ENCODE peak calls at places on chromosomes 11 and 22, in six cellular contexts. One of them, this sample, is unnamed.

GRCh38 chr11:69471329-69472052 is 10.0 kb upstream of the LINC01488 start:
- DNase-seq in AG09309: no peak
- DNase-seq in mesenchymal stem cell: no peak
- DNase-seq in CD8-positive, alpha-beta T cell: no peak
- DNase-seq in cardiac muscle cell: peak; percentile 63
- DNase-seq in psoas muscle: no peak
- DNase-seq in this sample: no peak

GRCh38 chr11:1487091-1487850 is 692 bp upstream of the MOB2 start:
- DNase-seq in AG09309: no peak
- DNase-seq in mesenchymal stem cell: no peak
- DNase-seq in CD8-positive, alpha-beta T cell: no peak
- DNase-seq in cardiac muscle cell: no peak
- DNase-seq in psoas muscle: peak; percentile 45
- DNase-seq in this sample: no peak

GRCh38 chr11:104036603-104037394 is at the start of gene DDI1:
- DNase-seq in AG09309: no peak
- DNase-seq in mesenchymal stem cell: no peak
- DNase-seq in CD8-positive, alpha-beta T cell: no peak
- DNase-seq in cardiac muscle cell: no peak
- DNase-seq in psoas muscle: no peak
- DNase-seq in this sample: no peak

GRCh38 chr11:20258496-20258895 is 98.2 kb upstream of the DBX1 start:
- DNase-seq in AG09309: no peak
- DNase-seq in mesenchymal stem cell: no peak
- DNase-seq in CD8-positive, alpha-beta T cell: no peak
- DNase-seq in cardiac muscle cell: no peak
- DNase-seq in psoas muscle: no peak
- DNase-seq in this sample: no peak

GRCh38 chr11:2808850-2809847 is 76.4 kb downstream of the CDKN1C start:
- DNase-seq in AG09309: no peak
- DNase-seq in mesenchymal stem cell: no peak
- DNase-seq in CD8-positive, alpha-beta T cell: no peak
- DNase-seq in cardiac muscle cell: no peak
- DNase-seq in psoas muscle: peak; percentile 6
- DNase-seq in this sample: no peak

GRCh38 chr11:16897460-16898061 is 116.7 kb downstream of the PLEKHA7 start:
- DNase-seq in AG09309: no peak
- DNase-seq in mesenchymal stem cell: no peak
- DNase-seq in CD8-positive, alpha-beta T cell: no peak
- DNase-seq in cardiac muscle cell: no peak
- DNase-seq in psoas muscle: no peak
- DNase-seq in this sample: no peak

GRCh38 chr11:78449866-78450265 is 32.2 kb upstream of the GAB2 start:
- DNase-seq in AG09309: no peak
- DNase-seq in mesenchymal stem cell: peak; percentile 16
- DNase-seq in CD8-positive, alpha-beta T cell: no peak
- DNase-seq in cardiac muscle cell: no peak
- DNase-seq in psoas muscle: no peak
- DNase-seq in this sample: no peak

GRCh38 chr11:2770556-2771301 is 70.9 kb upstream of the KCNQ1OT1 start:
- DNase-seq in AG09309: no peak
- DNase-seq in mesenchymal stem cell: no peak
- DNase-seq in CD8-positive, alpha-beta T cell: peak; percentile 6
- DNase-seq in cardiac muscle cell: no peak
- DNase-seq in psoas muscle: no peak
- DNase-seq in this sample: no peak

GRCh38 chr11:113345978-113346377 is 31.6 kb downstream of the TTC12 start:
- DNase-seq in AG09309: no peak
- DNase-seq in mesenchymal stem cell: peak; percentile 42
- DNase-seq in CD8-positive, alpha-beta T cell: no peak
- DNase-seq in cardiac muscle cell: peak; percentile 34
- DNase-seq in psoas muscle: no peak
- DNase-seq in this sample: no peak

GRCh38 chr11:134223066-134223465 is 701 bp downstream of the NCAPD3 start:
- DNase-seq in AG09309: no peak
- DNase-seq in mesenchymal stem cell: no peak
- DNase-seq in CD8-positive, alpha-beta T cell: no peak
- DNase-seq in cardiac muscle cell: no peak
- DNase-seq in psoas muscle: no peak
- DNase-seq in this sample: peak; percentile 11

GRCh38 chr11:25327656-25328055 is 830.8 kb downstream of the LUZP2 start:
- DNase-seq in AG09309: no peak
- DNase-seq in mesenchymal stem cell: no peak
- DNase-seq in CD8-positive, alpha-beta T cell: no peak
- DNase-seq in cardiac muscle cell: no peak
- DNase-seq in psoas muscle: no peak
- DNase-seq in this sample: no peak

GRCh38 chr22:23847991-23848864 is 9.4 kb upstream of the DERL3 start:
- DNase-seq in AG09309: no peak
- DNase-seq in mesenchymal stem cell: no peak
- DNase-seq in CD8-positive, alpha-beta T cell: no peak
- DNase-seq in cardiac muscle cell: no peak
- DNase-seq in psoas muscle: peak; percentile 43
- DNase-seq in this sample: no peak

GRCh38 chr11:2413735-2414579 is 13.4 kb downstream of the TSSC4 start:
- DNase-seq in AG09309: no peak
- DNase-seq in mesenchymal stem cell: no peak
- DNase-seq in CD8-positive, alpha-beta T cell: no peak
- DNase-seq in cardiac muscle cell: no peak
- DNase-seq in psoas muscle: no peak
- DNase-seq in this sample: no peak

GRCh38 chr22:18119409-18120110 is 9.0 kb downstream of the TUBA8 start:
- DNase-seq in AG09309: no peak
- DNase-seq in mesenchymal stem cell: no peak
- DNase-seq in CD8-positive, alpha-beta T cell: no peak
- DNase-seq in cardiac muscle cell: no peak
- DNase-seq in psoas muscle: peak; percentile 90
- DNase-seq in this sample: peak; percentile 20

GRCh38 chr11:123577081-123577598 is 77.3 kb downstream of the SCN3B start:
- DNase-seq in AG09309: no peak
- DNase-seq in mesenchymal stem cell: peak; percentile 38
- DNase-seq in CD8-positive, alpha-beta T cell: peak; percentile 67
- DNase-seq in cardiac muscle cell: peak; percentile 56
- DNase-seq in psoas muscle: peak; percentile 78
- DNase-seq in this sample: no peak

GRCh38 chr22:40285508-40285907 is 60.8 kb upstream of the ADSL start:
- DNase-seq in AG09309: no peak
- DNase-seq in mesenchymal stem cell: no peak
- DNase-seq in CD8-positive, alpha-beta T cell: no peak
- DNase-seq in cardiac muscle cell: no peak
- DNase-seq in psoas muscle: no peak
- DNase-seq in this sample: no peak

GRCh38 chr11:130201026-130201425 is 41.4 kb downstream of the ST14 start:
- DNase-seq in AG09309: no peak
- DNase-seq in mesenchymal stem cell: no peak
- DNase-seq in CD8-positive, alpha-beta T cell: no peak
- DNase-seq in cardiac muscle cell: no peak
- DNase-seq in psoas muscle: no peak
- DNase-seq in this sample: no peak

GRCh38 chr11:130198292-130198691 is 38.7 kb downstream of the ST14 start:
- DNase-seq in AG09309: no peak
- DNase-seq in mesenchymal stem cell: no peak
- DNase-seq in CD8-positive, alpha-beta T cell: no peak
- DNase-seq in cardiac muscle cell: no peak
- DNase-seq in psoas muscle: no peak
- DNase-seq in this sample: no peak

GRCh38 chr11:130198964-130199363 is 39.4 kb downstream of the ST14 start:
- DNase-seq in AG09309: no peak
- DNase-seq in mesenchymal stem cell: no peak
- DNase-seq in CD8-positive, alpha-beta T cell: no peak
- DNase-seq in cardiac muscle cell: no peak
- DNase-seq in psoas muscle: no peak
- DNase-seq in this sample: no peak

GRCh38 chr11:130197386-130198035 is 37.9 kb downstream of the ST14 start:
- DNase-seq in AG09309: no peak
- DNase-seq in mesenchymal stem cell: no peak
- DNase-seq in CD8-positive, alpha-beta T cell: no peak
- DNase-seq in cardiac muscle cell: no peak
- DNase-seq in psoas muscle: no peak
- DNase-seq in this sample: no peak

GRCh38 chr11:130199792-130200191 is 40.2 kb downstream of the ST14 start:
- DNase-seq in AG09309: no peak
- DNase-seq in mesenchymal stem cell: no peak
- DNase-seq in CD8-positive, alpha-beta T cell: no peak
- DNase-seq in cardiac muscle cell: no peak
- DNase-seq in psoas muscle: no peak
- DNase-seq in this sample: no peak
- H3K4me3 ChIP-seq in AG09309: no peak overlapping the region
- H3K4me3 ChIP-seq in mesenchymal stem cell: no peak overlapping the region
- H3K4me3 ChIP-seq in CD8-positive, alpha-beta T cell: no peak overlapping the region
- H3K4me3 ChIP-seq in cardiac muscle cell: no peak overlapping the region
- H3K4me3 ChIP-seq in psoas muscle: no peak overlapping the region
- H3K4me3 ChIP-seq in this sample: no peak overlapping the region

DNA sequence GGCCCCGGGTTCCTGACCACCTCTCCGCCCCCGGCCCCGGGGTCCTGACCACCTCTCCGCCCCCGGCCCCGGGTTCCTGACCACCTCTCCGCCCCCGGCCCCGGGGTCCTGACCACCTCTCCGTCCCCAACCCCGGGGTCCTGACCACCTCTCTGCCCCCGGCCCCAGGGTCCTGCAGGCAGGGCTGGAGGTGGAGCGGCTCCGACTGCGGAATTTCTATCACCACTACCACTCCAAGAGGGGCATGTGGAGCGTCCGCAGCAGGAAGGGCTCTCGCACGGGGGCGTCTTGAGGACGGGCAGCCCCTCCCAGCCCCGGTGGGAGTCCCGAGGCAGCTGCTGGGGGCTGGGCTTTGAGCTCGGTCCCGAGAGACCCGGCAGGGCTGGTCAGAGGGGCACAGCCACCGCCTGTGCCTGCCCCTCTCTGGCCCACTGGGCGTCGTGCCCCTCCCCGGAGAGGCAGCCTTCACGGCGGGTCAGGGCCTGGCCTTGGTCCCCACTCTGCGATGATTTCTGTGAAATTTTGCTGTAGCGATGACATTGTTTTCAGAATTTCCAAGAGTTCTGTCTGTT is 12.3 kb downstream of the B4GALNT4 start:
- DNase-seq in AG09309: no peak
- DNase-seq in mesenchymal stem cell: no peak
- DNase-seq in CD8-positive, alpha-beta T cell: no peak
- DNase-seq in cardiac muscle cell: no peak
- DNase-seq in psoas muscle: no peak
- DNase-seq in this sample: no peak
- H3K4me3 ChIP-seq in AG09309: no peak overlapping the region
- H3K4me3 ChIP-seq in mesenchymal stem cell: no peak overlapping the region
- H3K4me3 ChIP-seq in CD8-positive, alpha-beta T cell: no peak overlapping the region
- H3K4me3 ChIP-seq in cardiac muscle cell: no peak overlapping the region
- H3K4me3 ChIP-seq in psoas muscle: no peak overlapping the region
- H3K4me3 ChIP-seq in this sample: no peak overlapping the region

DNA sequence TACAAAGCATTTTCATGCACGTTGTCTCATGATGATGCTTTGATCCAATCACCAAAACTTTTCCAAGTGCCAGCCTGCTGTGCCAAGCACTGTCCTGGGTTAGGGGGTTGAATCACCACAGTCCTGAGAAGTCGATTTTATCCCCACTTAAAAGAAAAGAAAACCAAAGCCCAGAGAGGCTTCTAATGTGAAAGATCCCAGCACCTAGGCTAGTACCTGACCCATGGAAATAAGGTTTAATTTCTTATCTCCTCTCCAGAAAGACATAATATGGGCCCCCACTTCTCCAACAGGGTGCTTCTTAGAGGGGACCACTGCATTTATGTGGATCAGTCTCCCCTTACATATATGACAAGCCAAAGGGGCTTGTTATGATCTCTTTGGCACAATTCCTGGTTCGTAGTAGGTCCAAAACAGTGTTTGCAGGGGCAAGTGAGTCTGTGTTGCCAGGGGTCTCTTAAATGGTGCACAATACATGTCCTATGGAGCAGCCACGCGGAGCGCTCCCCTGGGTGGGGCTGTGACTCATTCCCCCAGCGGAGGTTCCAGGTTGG is 1.9 kb upstream of the BCL9L start:
- DNase-seq in AG09309: no peak
- DNase-seq in mesenchymal stem cell: no peak
- DNase-seq in CD8-positive, alpha-beta T cell: no peak
- DNase-seq in cardiac muscle cell: no peak
- DNase-seq in psoas muscle: no peak
- DNase-seq in this sample: no peak
- H3K4me3 ChIP-seq in AG09309: peak overlapping the region; percentile 13
- H3K4me3 ChIP-seq in mesenchymal stem cell: peak overlapping the region; percentile 90
- H3K4me3 ChIP-seq in CD8-positive, alpha-beta T cell: no peak overlapping the region
- H3K4me3 ChIP-seq in cardiac muscle cell: peak overlapping the region; percentile 61
- H3K4me3 ChIP-seq in psoas muscle: peak overlapping the region; percentile 79
- H3K4me3 ChIP-seq in this sample: peak overlapping the region; percentile 75

GRCh38 chr22:50101870-50102565 is 12.2 kb downstream of the MOV10L1 start:
- DNase-seq in AG09309: no peak
- DNase-seq in mesenchymal stem cell: no peak
- DNase-seq in CD8-positive, alpha-beta T cell: no peak
- DNase-seq in cardiac muscle cell: no peak
- DNase-seq in psoas muscle: no peak
- DNase-seq in this sample: no peak

GRCh38 chr22:50107529-50107928 is 17.7 kb downstream of the MOV10L1 start:
- DNase-seq in AG09309: no peak
- DNase-seq in mesenchymal stem cell: no peak
- DNase-seq in CD8-positive, alpha-beta T cell: no peak
- DNase-seq in cardiac muscle cell: no peak
- DNase-seq in psoas muscle: no peak
- DNase-seq in this sample: no peak

GRCh38 chr22:50102946-50103345 is 13.1 kb downstream of the MOV10L1 start:
- DNase-seq in AG09309: no peak
- DNase-seq in mesenchymal stem cell: no peak
- DNase-seq in CD8-positive, alpha-beta T cell: no peak
- DNase-seq in cardiac muscle cell: no peak
- DNase-seq in psoas muscle: no peak
- DNase-seq in this sample: no peak

GRCh38 chr22:50104149-50104548 is 14.3 kb downstream of the MOV10L1 start:
- DNase-seq in AG09309: no peak
- DNase-seq in mesenchymal stem cell: no peak
- DNase-seq in CD8-positive, alpha-beta T cell: no peak
- DNase-seq in cardiac muscle cell: no peak
- DNase-seq in psoas muscle: no peak
- DNase-seq in this sample: no peak

GRCh38 chr22:50105529-50106100 is 15.8 kb downstream of the MOV10L1 start:
- DNase-seq in AG09309: no peak
- DNase-seq in mesenchymal stem cell: peak; percentile 59
- DNase-seq in CD8-positive, alpha-beta T cell: peak; percentile 23
- DNase-seq in cardiac muscle cell: peak; percentile 66
- DNase-seq in psoas muscle: no peak
- DNase-seq in this sample: no peak
- H3K4me3 ChIP-seq in AG09309: no peak overlapping the region
- H3K4me3 ChIP-seq in mesenchymal stem cell: peak overlapping the region; percentile 7
- H3K4me3 ChIP-seq in CD8-positive, alpha-beta T cell: peak overlapping the region; percentile 7
- H3K4me3 ChIP-seq in cardiac muscle cell: no peak overlapping the region
- H3K4me3 ChIP-seq in psoas muscle: no peak overlapping the region
- H3K4me3 ChIP-seq in this sample: no peak overlapping the region

DNA sequence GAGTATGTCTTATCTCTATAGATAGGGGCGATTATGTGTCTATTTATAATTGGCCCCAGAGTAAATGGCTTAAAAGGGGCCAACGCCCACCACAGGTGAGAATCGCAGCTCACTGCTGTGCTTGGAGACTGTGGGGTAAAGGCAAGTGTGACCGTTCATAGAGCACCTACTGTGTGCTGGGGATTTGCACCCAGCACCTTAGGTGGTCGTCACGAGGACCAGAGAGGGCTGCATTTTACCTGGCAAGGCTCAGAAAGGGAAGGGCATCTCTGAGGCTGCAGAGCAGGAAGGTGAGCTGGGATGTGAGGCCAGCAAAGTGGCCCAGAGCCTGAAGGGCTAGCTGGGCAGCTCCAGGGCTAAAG is 13.8 kb upstream of the TCF20 start:
- DNase-seq in AG09309: no peak
- DNase-seq in mesenchymal stem cell: no peak
- DNase-seq in CD8-positive, alpha-beta T cell: no peak
- DNase-seq in cardiac muscle cell: no peak
- DNase-seq in psoas muscle: peak; percentile 3
- DNase-seq in this sample: no peak
- H3K4me3 ChIP-seq in AG09309: no peak overlapping the region
- H3K4me3 ChIP-seq in mesenchymal stem cell: peak overlapping the region; percentile 71
- H3K4me3 ChIP-seq in CD8-positive, alpha-beta T cell: peak overlapping the region; percentile 43
- H3K4me3 ChIP-seq in cardiac muscle cell: no peak overlapping the region
- H3K4me3 ChIP-seq in psoas muscle: peak overlapping the region; percentile 46
- H3K4me3 ChIP-seq in this sample: no peak overlapping the region

GRCh38 chr22:46084376-46084775 is 66.0 kb upstream of the PPARA start:
- DNase-seq in AG09309: no peak
- DNase-seq in mesenchymal stem cell: no peak
- DNase-seq in CD8-positive, alpha-beta T cell: no peak
- DNase-seq in cardiac muscle cell: no peak
- DNase-seq in psoas muscle: peak; percentile 45
- DNase-seq in this sample: no peak
- H3K4me3 ChIP-seq in AG09309: peak overlapping the region; percentile 88
- H3K4me3 ChIP-seq in mesenchymal stem cell: peak overlapping the region; percentile 92
- H3K4me3 ChIP-seq in CD8-positive, alpha-beta T cell: no peak overlapping the region
- H3K4me3 ChIP-seq in cardiac muscle cell: no peak overlapping the region
- H3K4me3 ChIP-seq in psoas muscle: peak overlapping the region; percentile 48
- H3K4me3 ChIP-seq in this sample: no peak overlapping the region

This sample was measured in Jurkat, Clone E6-1.